ENCODE peak calls at places on chromosomes 13 and 19, in five cellular contexts. N is trophoblast cell, X is aorta, W is mucosa of descending colon, S is astrocyte. C is an unnamed sample.

GRCh38 chr13:52925775-52926285 is 77.4 kb upstream of the PCDH8 start:
- DNase-seq in N (no peak), S (no peak), W (no peak), X (no peak), C (no peak)

GRCh38 chr13:24614306-24615080 is 65.7 kb upstream of the ATP12A start:
- DNase-seq in S (no peak), N (no peak), X (no peak), W (no peak), C (peak; percentile 19)

GRCh38 chr13:42602910-42603309 is 29.0 kb downstream of the TNFSF11 start:
- DNase-seq in X (no peak), W (no peak), S (no peak), N (no peak), C (no peak)

GRCh38 chr13:105135852-105136251 is 1399.6 kb downstream of the EFNB2 start:
- DNase-seq in N (peak; percentile 28), S (peak; percentile 41), X (no peak), W (no peak), C (no peak)

GRCh38 chr19:47228168-47228936 is 2.6 kb downstream of the BBC3 start:
- DNase-seq in S (no peak), N (peak; percentile 30), W (peak; percentile 54), X (peak; percentile 71), C (peak; percentile 80)

GRCh38 chr13:97849305-97849704 is 104.2 kb upstream of the IPO5 start:
- DNase-seq in S (peak; percentile 18), X (no peak), N (peak; percentile 52), W (no peak), C (peak; percentile 62)

GRCh38 chr13:21478881-21479808 is 20.0 kb upstream of the ZDHHC20 start:
- DNase-seq in X (no peak), S (peak; percentile 53), W (peak; percentile 86), N (peak; percentile 94), C (no peak)

GRCh38 chr13:34155931-34156607 is 338.1 kb downstream of the RFC3 start:
- DNase-seq in N (peak; percentile 91), W (peak; percentile 18), X (no peak), S (peak; percentile 80), C (peak; percentile 53)

GRCh38 chr19:45363861-45364459 is 6.4 kb downstream of the ERCC2 start:
- DNase-seq in N (no peak), X (no peak), S (no peak), W (no peak), C (no peak)

GRCh38 chr19:4109626-4109945 is 14.3 kb downstream of the MAP2K2 start:
- DNase-seq in S (no peak), X (no peak), W (no peak), N (no peak), C (no peak)

GRCh38 chr19:50835785-50836542 is 2.6 kb upstream of the KLK15 start:
- DNase-seq in N (peak; percentile 43), X (peak; percentile 69), W (peak; percentile 91), S (peak; percentile 19), C (peak; percentile 91)

GRCh38 chr13:46996316-46996715 is 99.5 kb upstream of the HTR2A start:
- DNase-seq in W (no peak), N (no peak), S (no peak), X (no peak), C (no peak)

GRCh38 chr13:48235100-48235813 is 2.3 kb downstream of the ITM2B start:
- DNase-seq in S (peak; percentile 42), N (peak; percentile 77), W (peak; percentile 37), X (no peak), C (peak; percentile 68)

GRCh38 chr13:94710881-94711560 is 1.3 kb downstream of the SOX21 start:
- DNase-seq in W (peak; percentile 6), S (no peak), X (peak; percentile 36), N (peak; percentile 54), C (peak; percentile 86)

GRCh38 chr19:7783991-7784421 is 21.0 kb downstream of the CLEC4M start:
- DNase-seq in W (no peak), X (no peak), S (no peak), N (peak; percentile 100), C (peak; percentile 53)

GRCh38 chr19:55553217-55554182 is 8.2 kb upstream of the SBK3 start:
- DNase-seq in N (no peak), X (no peak), S (peak; percentile 5), W (no peak), C (no peak)

GRCh38 chr19:48695743-48696352 is at the start of gene FUT2:
- DNase-seq in W (peak; percentile 90), S (no peak), N (peak; percentile 49), X (no peak), C (peak; percentile 89)

GRCh38 chr19:8569066-8569761 is 8.0 kb downstream of the MYO1F start:
- DNase-seq in S (peak; percentile 93), W (peak; percentile 60), N (peak; percentile 42), X (peak; percentile 74), C (no peak)

GRCh38 chr13:68927387-68928026 is 1180.1 kb upstream of the ATXN8OS start:
- DNase-seq in X (no peak), S (peak; percentile 14), W (peak; percentile 1), N (peak; percentile 77), C (peak; percentile 86)

GRCh38 chr13:34412817-34413365 is 529.2 kb upstream of the NBEA start:
- DNase-seq in S (peak; percentile 73), N (peak; percentile 82), X (no peak), W (no peak), C (no peak)

GRCh38 chr13:47628666-47629065 is 372.4 kb downstream of the SUCLA2 start:
- DNase-seq in S (peak; percentile 80), X (no peak), N (no peak), W (no peak), C (no peak)

GRCh38 chr19:13930402-13930801 is 7.8 kb downstream of the PODNL1 start:
- DNase-seq in S (no peak), X (no peak), W (no peak), N (no peak), C (no peak)

GRCh38 chr19:55346725-55347441 is 7.2 kb downstream of the KMT5C start:
- DNase-seq in N (no peak), S (no peak), W (no peak), X (no peak), C (peak; percentile 48)

GRCh38 chr13:79267560-79267959 is 138.5 kb downstream of the RBM26 start:
- DNase-seq in X (no peak), W (no peak), N (no peak), S (no peak), C (no peak)

GRCh38 chr13:113226873-113227272 is 17.5 kb downstream of the CUL4A start:
- DNase-seq in S (no peak), N (no peak), W (no peak), X (no peak), C (no peak)

GRCh38 chr13:113231306-113232207 is 22.1 kb downstream of the CUL4A start:
- DNase-seq in X (no peak), N (no peak), S (no peak), W (no peak), C (no peak)

GRCh38 chr13:113229791-113230190 is 20.4 kb downstream of the CUL4A start:
- DNase-seq in N (no peak), W (no peak), S (no peak), X (no peak), C (no peak)

GRCh38 chr13:113233101-113233500 is 23.7 kb downstream of the CUL4A start:
- DNase-seq in N (no peak), X (no peak), S (no peak), W (no peak), C (no peak)

GRCh38 chr13:113232208-113233003 is 23.0 kb downstream of the CUL4A start:
- DNase-seq in X (no peak), W (no peak), S (no peak), N (no peak), C (no peak)
- H3K4me1 ChIP-seq in X (no peaks in the 10 kb centered on the region), W (no peaks in the 10 kb centered on the region), S (no peaks in the 10 kb centered on the region), N (no peaks in the 10 kb centered on the region), C (no peaks in the 10 kb centered on the region)

GRCh38 chr19:38703509-38703908 is 40.8 kb downstream of the CAPN12 start:
- DNase-seq in X (no peak), S (no peak), W (no peak), N (no peak), C (no peak)

GRCh38 chr19:38706792-38707511 is 37.3 kb downstream of the CAPN12 start:
- DNase-seq in X (no peak), W (no peak), S (no peak), N (no peak), C (no peak)

GRCh38 chr19:38702278-38702677 is 42.0 kb downstream of the CAPN12 start:
- DNase-seq in W (no peak), S (no peak), X (no peak), N (no peak), C (no peak)

GRCh38 chr19:38705197-38706019 is 38.9 kb downstream of the CAPN12 start:
- DNase-seq in S (no peak), W (no peak), X (no peak), N (no peak), C (no peak)

GRCh38 chr19:38704488-38705026 is 39.7 kb downstream of the CAPN12 start:
- DNase-seq in X (no peak), W (no peak), S (no peak), N (no peak), C (no peak)
- H3K4me1 ChIP-seq in X (no peaks in the 10 kb centered on the region), W (peaks cover 20% of the 10 kb centered on the region), S (peaks cover 43% of the 10 kb centered on the region), N (peaks cover 3% of the 10 kb centered on the region), C (no peaks in the 10 kb centered on the region)

GRCh38 chr13:110266983-110267382 is 40.0 kb downstream of the COL4A1 start:
- DNase-seq in N (peak; percentile 65), X (no peak), W (no peak), S (no peak), C (peak; percentile 69)

GRCh38 chr13:110265682-110266430 is 41.1 kb downstream of the COL4A1 start:
- DNase-seq in X (peak; percentile 91), S (no peak), N (peak; percentile 99), W (no peak), C (peak; percentile 42)

GRCh38 chr13:110264685-110265275 is 42.2 kb downstream of the COL4A1 start:
- DNase-seq in N (peak; percentile 67), S (no peak), W (no peak), X (no peak), C (peak; percentile 40)

GRCh38 chr13:110265341-110265681 is 41.6 kb downstream of the COL4A1 start:
- DNase-seq in S (no peak), W (no peak), N (no peak), X (no peak), C (peak; percentile 39)

DNA sequence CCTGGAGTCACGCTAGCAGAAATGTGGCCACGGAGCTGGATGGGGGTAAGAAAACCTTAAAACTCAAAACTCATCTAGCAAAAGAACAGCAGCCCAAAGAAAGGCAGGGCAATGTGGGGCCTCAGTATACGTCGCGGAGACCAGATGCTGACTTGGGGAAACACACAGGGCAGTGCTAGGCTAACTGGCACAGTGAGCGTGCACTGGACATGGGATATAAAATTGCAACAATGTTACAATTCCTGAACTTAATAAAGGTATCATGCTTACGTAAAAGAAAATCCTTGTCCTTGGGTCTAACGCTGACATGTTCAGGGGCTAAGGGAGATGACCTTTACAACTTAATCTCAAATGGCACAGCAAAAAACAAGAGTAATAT is 40.5 kb downstream of the COL4A1 start:
- DNase-seq in S (no peak), X (no peak), W (no peak), N (peak; percentile 58), C (no peak)
- H3K4me1 ChIP-seq in S (peaks cover 30% of the 10 kb centered on the region), X (peaks cover 7% of the 10 kb centered on the region), W (peaks cover 8% of the 10 kb centered on the region), N (peaks cover 23% of the 10 kb centered on the region), C (peaks cover 7% of the 10 kb centered on the region)

DNA sequence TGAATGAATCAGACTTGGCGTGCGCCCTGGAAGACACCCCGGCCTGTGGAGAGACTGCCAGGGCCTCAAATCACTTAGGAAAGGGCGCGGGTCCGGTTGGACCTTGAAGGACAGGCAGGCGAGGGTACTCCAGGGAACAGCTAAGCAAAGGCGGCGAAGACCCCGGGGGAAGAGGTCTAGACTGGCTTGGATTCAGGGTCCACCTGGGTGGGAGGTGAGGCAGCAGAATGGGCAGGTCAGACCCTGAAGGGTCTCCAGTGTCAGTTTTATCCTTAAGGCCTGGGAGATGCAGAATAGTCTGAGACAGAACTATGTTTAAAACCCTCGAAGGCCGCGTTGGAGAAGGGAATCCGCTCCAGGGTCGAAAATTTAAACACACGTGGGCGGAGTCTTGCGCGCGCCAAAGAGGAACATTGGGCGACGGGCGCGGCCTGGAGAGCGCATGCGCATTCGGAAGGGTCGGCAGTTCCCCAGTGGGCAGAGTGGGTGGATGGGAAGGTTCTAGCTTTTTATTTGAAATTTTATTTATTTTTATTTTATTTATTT is 567 bp upstream of the SMG9 start:
- DNase-seq in S (peak; percentile 30), N (peak; percentile 91), W (peak; percentile 89), X (peak; percentile 91), C (peak; percentile 86)
- H3K4me1 ChIP-seq in S (peaks cover 59% of the 10 kb centered on the region), N (peaks cover 17% of the 10 kb centered on the region), W (peaks cover 16% of the 10 kb centered on the region), X (peaks cover 3% of the 10 kb centered on the region), C (no peaks in the 10 kb centered on the region)

C was measured in endodermal cell.